ENCODE peak calls at places on chromosomes 6 and 20, in four cellular contexts. Z is endodermal cell, T is left ventricle myocardium inferior, O is ovary. P is an unnamed sample.
A peak's percentile ranks its signal among the peaks of the same experiment; 100 is the strongest.

GRCh38 chr6:324729-325125 is 32.4 kb downstream of the DUSP22 start:
- DNase-seq in Z (peak; percentile 63), O (no peak), T (no peak), P (no peak)

GRCh38 chr6:4820704-4821276 is 44.6 kb downstream of the CDYL start:
- DNase-seq in T (no peak), Z (no peak), O (no peak), P (peak; percentile 47)

GRCh38 chr6:129440691-129441090 is 269.3 kb downstream of the ARHGAP18 start:
- DNase-seq in T (no peak), Z (peak; percentile 65), O (no peak), P (peak; percentile 72)

GRCh38 chr6:162090734-162091133 is 636.8 kb downstream of the PRKN start:
- DNase-seq in Z (no peak), O (no peak), T (no peak), P (peak; percentile 94)

GRCh38 chr6:692356-692851 is 535 bp downstream of the EXOC2 start:
- DNase-seq in Z (peak; percentile 88), O (peak; percentile 15), T (peak; percentile 37), P (peak; percentile 22)

GRCh38 chr6:37259191-37259590 is 1.2 kb upstream of the TMEM217 start:
- DNase-seq in Z (no peak), T (no peak), O (no peak), P (no peak)

GRCh38 chr6:122652431-122652830 is 42.2 kb downstream of the PKIB start:
- DNase-seq in Z (no peak), T (no peak), O (no peak), P (peak; percentile 80)

GRCh38 chr6:168916576-168917207 is 337.0 kb downstream of the THBS2 start:
- DNase-seq in T (peak; percentile 19), Z (no peak), O (peak; percentile 38), P (peak; percentile 31)

GRCh38 chr6:38631186-38631783 is 8.4 kb downstream of the BTBD9 start:
- DNase-seq in T (no peak), Z (no peak), O (no peak), P (no peak)

GRCh38 chr6:30325873-30326445 is 768 bp upstream of the TRIM39 start:
- DNase-seq in O (peak; percentile 20), Z (peak; percentile 93), T (no peak), P (peak; percentile 77)

GRCh38 chr20:63223121-63223825 is 7.3 kb upstream of the YTHDF1 start:
- DNase-seq in O (no peak), Z (peak; percentile 89), T (no peak), P (no peak)

GRCh38 chr6:122422614-122423267 is 23.3 kb downstream of the HSF2 start:
- DNase-seq in T (no peak), O (no peak), Z (no peak), P (no peak)

GRCh38 chr6:14310955-14311354 is 193.4 kb downstream of the CD83 start:
- DNase-seq in T (no peak), O (no peak), Z (no peak), P (peak; percentile 16)

GRCh38 chr6:161459008-161459407 is 185.1 kb upstream of the AGPAT4 start:
- DNase-seq in Z (no peak), O (no peak), T (no peak), P (no peak)

GRCh38 chr6:157143885-157144795 is 179.2 kb downstream of the TMEM242 start:
- DNase-seq in Z (no peak), O (peak; percentile 65), T (no peak), P (peak; percentile 53)

GRCh38 chr20:52295556-52295955 is 104.0 kb upstream of the ZFP64 start:
- DNase-seq in O (no peak), T (no peak), Z (no peak), P (no peak)

GRCh38 chr20:25007491-25008305 is 15.1 kb upstream of the APMAP start:
- DNase-seq in O (peak; percentile 3), Z (peak; percentile 14), T (no peak), P (no peak)

GRCh38 chr6:56350857-56351256 is 103.5 kb upstream of the COL21A1 start:
- DNase-seq in Z (no peak), O (no peak), T (no peak), P (no peak)

GRCh38 chr6:65112435-65112834 is 594.6 kb downstream of the EYS start:
- DNase-seq in O (no peak), Z (no peak), T (no peak), P (no peak)

GRCh38 chr6:32995448-32995847 is 13.9 kb downstream of the HLA-DOA start:
- DNase-seq in O (no peak), Z (no peak), T (no peak), P (no peak)

GRCh38 chr6:42269553-42269952 is 51.9 kb upstream of the MRPS10 start:
- DNase-seq in T (no peak), Z (no peak), O (no peak), P (no peak)

GRCh38 chr6:34132486-34133185 is 13.3 kb downstream of the GRM4 start:
- DNase-seq in T (no peak), Z (peak; percentile 95), O (no peak), P (peak; percentile 10)

GRCh38 chr6:43725643-43726580 is 38.3 kb upstream of the MRPS18A start:
- DNase-seq in O (no peak), T (no peak), Z (peak; percentile 29), P (no peak)

GRCh38 chr6:1789092-1789491 is 179.4 kb downstream of the FOXC1 start:
- DNase-seq in O (no peak), T (no peak), Z (no peak), P (peak; percentile 84)

GRCh38 chr20:9059931-9060330 is 9.0 kb upstream of the PLCB4 start:
- DNase-seq in O (no peak), T (no peak), Z (no peak), P (peak; percentile 78)

DNA sequence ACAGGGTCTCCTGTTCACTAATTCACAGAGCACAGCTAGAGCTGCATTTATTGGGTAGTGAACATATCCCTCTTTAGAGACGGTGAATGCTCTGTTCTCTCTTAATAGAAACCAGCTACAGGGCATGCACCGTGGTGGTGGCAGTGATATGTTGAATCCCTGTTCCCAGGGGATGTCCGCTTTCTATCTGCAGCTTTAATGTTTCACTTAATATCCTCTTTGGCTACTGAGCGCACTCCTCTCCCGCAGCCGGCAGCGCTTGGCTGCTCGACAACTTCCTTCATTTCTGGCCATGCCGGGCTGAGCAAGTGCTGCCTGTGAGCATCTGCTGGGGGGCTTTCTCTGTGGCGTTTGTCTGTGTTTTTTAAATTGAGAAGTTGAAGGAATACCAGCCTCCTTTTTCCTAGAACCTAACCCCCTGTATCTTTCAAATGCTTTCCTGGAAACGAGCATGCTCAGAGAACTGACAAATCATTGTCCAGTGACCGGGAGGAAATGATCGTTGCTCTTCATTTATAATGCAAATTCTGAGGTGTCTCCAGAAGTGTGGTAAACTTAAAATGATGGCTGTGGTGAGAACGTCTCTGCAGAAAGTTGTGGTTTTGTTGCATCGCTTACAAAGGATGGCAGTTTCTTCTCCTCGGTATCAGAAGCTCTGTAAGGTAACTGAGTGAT is 297.9 kb downstream of the UTRN start:
- DNase-seq in Z (peak; percentile 65), O (peak; percentile 10), T (peak; percentile 39), P (peak; percentile 36)
- H3K4me3 ChIP-seq in Z (peak overlapping the region; percentile 70), O (no peak overlapping the region), T (peak overlapping the region; percentile 27), P (peak overlapping the region; percentile 59)

GRCh38 chr6:74870403-74870802 is 335.4 kb downstream of the COL12A1 start:
- DNase-seq in Z (no peak), O (no peak), T (no peak), P (peak; percentile 90)
- TF ChIP-seq CTCF in Z (peak; percentile 48), O (no peak), T (peak; percentile 14), P (peak; percentile 14)

GRCh38 chr6:80425089-80425823 is 318.8 kb downstream of the BCKDHB start:
- DNase-seq in T (no peak), O (no peak), Z (no peak), P (peak; percentile 100)
- H3K4me3 ChIP-seq in T (no peak overlapping the region), O (no peak overlapping the region), Z (no peak overlapping the region), P (no peak overlapping the region)

GRCh38 chr20:43844778-43845614 is 69.7 kb upstream of the TOX2 start:
- DNase-seq in T (peak; percentile 25), O (peak; percentile 24), Z (no peak), P (peak; percentile 94)
- TF ChIP-seq CTCF in T (peak; percentile 40), O (no peak), Z (peak; percentile 38), P (no peak)

GRCh38 chr20:17960927-17961599 is 7.5 kb downstream of the SNX5 start:
- DNase-seq in O (peak; percentile 80), T (peak; percentile 67), Z (no peak), P (peak; percentile 55)
- H3K4me3 ChIP-seq in O (no peak overlapping the region), T (peak overlapping the region; percentile 10), Z (peak overlapping the region; percentile 59), P (no peak overlapping the region)